ENCODE peak calls at places on chromosomes 11 and 22, in six cellular contexts. Y is GM10248, B is hepatocyte, O is cardiac muscle cell, J is mucosa of descending colon, Q is astrocyte of the spinal cord. P is an unnamed sample.

GRCh38 chr22:21646608-21647590 is 4.8 kb downstream of the SDF2L1 start:
- DNase-seq in Y (peak; percentile 76), B (peak; percentile 89), O (peak; percentile 86), J (no peak), Q (peak; percentile 75), P (peak; percentile 87)

GRCh38 chr22:42863349-42863911 is 6.4 kb upstream of the ARFGAP3 start:
- DNase-seq in Y (no peak), B (no peak), O (peak; percentile 74), J (no peak), Q (peak; percentile 95), P (peak; percentile 47)

GRCh38 chr11:100876826-100877545 is 189.9 kb downstream of the ARHGAP42 start:
- DNase-seq in Y (peak; percentile 22), B (peak; percentile 27), O (peak; percentile 96), J (no peak), Q (peak; percentile 99), P (peak; percentile 47)

GRCh38 chr11:114666760-114667159 is 11.6 kb upstream of the NXPE2 start:
- DNase-seq in Y (no peak), B (no peak), O (no peak), J (no peak), Q (no peak), P (no peak)

GRCh38 chr11:134330611-134331564 is 900 bp upstream of the GLB1L2 start:
- DNase-seq in Y (no peak), B (no peak), O (no peak), J (no peak), Q (no peak), P (no peak)

GRCh38 chr11:94873910-94874575 is 99.3 kb downstream of the CWC15 start:
- DNase-seq in Y (no peak), B (no peak), O (peak; percentile 21), J (no peak), Q (peak; percentile 29), P (no peak)

GRCh38 chr11:35185696-35186095 is 46.7 kb downstream of the CD44 start:
- DNase-seq in Y (no peak), B (no peak), O (peak; percentile 70), J (no peak), Q (no peak), P (no peak)

GRCh38 chr11:111088872-111089271 is 156.7 kb upstream of the POU2AF2 start:
- DNase-seq in Y (no peak), B (no peak), O (no peak), J (no peak), Q (no peak), P (no peak)

GRCh38 chr11:80163011-80163410 is 722.2 kb upstream of the TENM4 start:
- DNase-seq in Y (no peak), B (peak; percentile 70), O (peak; percentile 54), J (no peak), Q (peak; percentile 69), P (peak; percentile 68)

GRCh38 chr22:44351685-44352377 is 39.1 kb upstream of the SHISAL1 start:
- DNase-seq in Y (no peak), B (peak; percentile 82), O (peak; percentile 91), J (peak; percentile 44), Q (peak; percentile 92), P (peak; percentile 95)

GRCh38 chr22:36194971-36195370 is 6.6 kb downstream of the APOL4 start:
- DNase-seq in Y (peak; percentile 45), B (peak; percentile 82), O (peak; percentile 84), J (no peak), Q (peak; percentile 70), P (peak; percentile 45)

GRCh38 chr11:44622721-44623258 is 57.3 kb downstream of the CD82 start:
- DNase-seq in Y (peak; percentile 8), B (peak; percentile 3), O (no peak), J (no peak), Q (no peak), P (no peak)

GRCh38 chr11:2095542-2095941 is 43.6 kb downstream of the IGF2 start:
- DNase-seq in Y (no peak), B (no peak), O (no peak), J (no peak), Q (no peak), P (no peak)

GRCh38 chr22:46528121-46528610 is 9.3 kb downstream of the CELSR1 start:
- DNase-seq in Y (no peak), B (peak; percentile 82), O (peak; percentile 92), J (no peak), Q (peak; percentile 68), P (peak; percentile 98)

GRCh38 chr11:34631737-34632104 is 10.8 kb downstream of the EHF start:
- DNase-seq in Y (no peak), B (no peak), O (no peak), J (no peak), Q (no peak), P (no peak)

GRCh38 chr22:27431896-27432295 is 369.7 kb downstream of the MN1 start:
- DNase-seq in Y (no peak), B (no peak), O (no peak), J (no peak), Q (no peak), P (no peak)

GRCh38 chr11:128709402-128709801 is 15.5 kb downstream of the FLI1 start:
- DNase-seq in Y (no peak), B (no peak), O (peak; percentile 99), J (no peak), Q (peak; percentile 95), P (peak; percentile 89)

GRCh38 chr11:114440121-114440860 is 1.0 kb downstream of the REXO2 start:
- DNase-seq in Y (no peak), B (peak; percentile 42), O (peak; percentile 41), J (no peak), Q (no peak), P (no peak)

GRCh38 chr11:64013141-64013896 is 22.4 kb upstream of the FLRT1 start:
- DNase-seq in Y (no peak), B (no peak), O (no peak), J (no peak), Q (no peak), P (no peak)

GRCh38 chr11:95544095-95544795 is 245.3 kb downstream of the FAM76B start:
- DNase-seq in Y (no peak), B (no peak), O (no peak), J (no peak), Q (no peak), P (peak; percentile 5)

GRCh38 chr11:102486584-102486983 is 34.0 kb upstream of the TMEM123 start:
- DNase-seq in Y (no peak), B (no peak), O (no peak), J (no peak), Q (no peak), P (no peak)

GRCh38 chr22:30178180-30179126 is 68.1 kb downstream of the LIF start:
- DNase-seq in Y (no peak), B (no peak), O (no peak), J (no peak), Q (peak; percentile 18), P (peak; percentile 16)

GRCh38 chr11:1384206-1384965 is 5.3 kb upstream of the BRSK2 start:
- DNase-seq in Y (no peak), B (no peak), O (no peak), J (no peak), Q (no peak), P (no peak)

GRCh38 chr11:31236052-31236652 is 133.4 kb downstream of the DCDC1 start:
- DNase-seq in Y (no peak), B (no peak), O (peak; percentile 28), J (no peak), Q (peak; percentile 10), P (peak; percentile 24)

GRCh38 chr11:120751550-120751949 is 240.0 kb downstream of the GRIK4 start:
- DNase-seq in Y (peak; percentile 6), B (no peak), O (no peak), J (no peak), Q (no peak), P (no peak)

GRCh38 chr22:38218661-38219331 is 17.0 kb downstream of the MAFF start:
- DNase-seq in Y (no peak), B (peak; percentile 93), O (peak; percentile 95), J (peak; percentile 91), Q (peak; percentile 94), P (peak; percentile 93)

GRCh38 chr11:4495487-4495886 is 13.0 kb downstream of the OR52K1 start:
- DNase-seq in Y (no peak), B (peak; percentile 41), O (peak; percentile 29), J (no peak), Q (no peak), P (no peak)

GRCh38 chr11:67463680-67464410 is 5.2 kb downstream of the TMEM134 start:
- DNase-seq in Y (no peak), B (no peak), O (no peak), J (peak; percentile 86), Q (no peak), P (peak; percentile 91)

DNA sequence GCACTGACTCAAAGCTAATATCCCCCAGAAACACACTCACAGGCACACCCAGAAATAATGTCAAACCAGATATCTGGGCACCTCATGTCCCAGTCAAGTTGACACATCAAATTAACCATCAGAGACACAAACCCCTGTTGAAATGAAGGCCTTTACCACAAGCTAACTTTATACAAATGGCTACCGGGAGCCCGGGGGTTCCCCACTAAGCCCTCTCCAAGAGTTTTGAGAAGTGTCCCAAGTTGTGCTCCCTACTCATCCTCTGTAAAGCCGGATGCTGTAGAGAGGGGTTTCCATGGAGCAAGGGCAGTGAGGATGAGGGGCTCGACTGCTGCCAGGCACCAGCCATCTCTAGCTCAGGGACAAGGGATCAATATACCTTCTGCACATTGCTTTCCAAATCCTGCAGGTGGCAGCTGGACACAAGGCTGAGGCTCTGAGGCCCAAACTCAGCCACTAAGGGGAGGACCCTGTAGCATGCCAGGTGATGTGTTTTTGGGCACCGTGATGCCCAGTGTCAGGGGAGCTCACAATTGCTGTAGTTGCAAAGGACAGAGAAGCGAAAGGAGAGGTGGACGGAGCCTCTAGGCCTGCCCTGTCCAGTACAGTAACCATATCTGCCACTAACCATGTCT is 145.7 kb downstream of the TTC17 start:
- DNase-seq in Y (peak; percentile 51), B (no peak), O (peak; percentile 25), J (no peak), Q (no peak), P (peak; percentile 42)
- TF ChIP-seq CTCF in Y (peak; percentile 48), B (peak; percentile 33), O (peak; percentile 30), J (no peak), Q (peak; percentile 33), P (peak; percentile 41)

DNA sequence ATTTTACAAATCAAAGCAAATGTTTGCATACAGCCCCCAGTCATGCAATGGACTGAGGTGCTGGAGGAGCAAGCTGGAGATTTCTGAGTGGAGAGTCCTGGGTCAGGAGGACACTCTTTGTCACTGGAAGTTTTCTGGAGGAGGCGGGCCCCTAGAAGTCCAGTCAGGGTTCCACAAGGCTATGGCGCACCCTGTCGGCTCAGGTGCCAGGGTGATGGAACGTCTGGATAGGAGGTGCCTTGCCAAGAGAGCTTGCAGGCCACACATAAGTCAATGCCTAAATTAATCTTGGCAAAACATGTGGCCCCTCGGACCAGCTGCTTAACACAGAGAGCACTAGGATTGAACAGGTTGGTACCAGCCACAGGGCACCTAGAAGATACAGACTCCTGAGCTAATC is 174.7 kb upstream of the CADM1 start:
- DNase-seq in Y (no peak), B (peak; percentile 39), O (peak; percentile 16), J (no peak), Q (no peak), P (no peak)
- TF ChIP-seq CTCF in Y (no peak), B (no peak), O (no peak), J (peak; percentile 11), Q (no peak), P (no peak)

DNA sequence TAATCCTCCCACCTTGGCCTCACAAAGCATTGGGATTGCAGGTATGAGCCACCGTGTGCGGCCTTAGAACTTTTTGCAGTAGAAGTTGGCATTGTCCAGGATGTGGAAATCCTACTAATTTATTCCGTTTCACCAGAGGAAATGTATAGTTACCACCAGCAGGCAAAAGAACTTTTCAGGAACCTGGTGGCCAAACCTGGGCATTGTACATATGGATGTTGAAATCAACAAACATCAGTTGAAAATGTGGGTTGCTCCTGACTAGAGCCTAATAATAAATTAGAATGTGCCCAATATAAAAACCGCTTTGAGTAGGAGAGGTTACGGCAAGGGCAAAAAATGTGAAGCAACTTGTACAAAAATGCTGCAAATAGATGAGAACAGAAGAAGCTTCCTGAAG is 40.7 kb upstream of the XBP1 start:
- DNase-seq in Y (no peak), B (no peak), O (no peak), J (no peak), Q (no peak), P (no peak)
- TF ChIP-seq CTCF in Y (no peak), B (no peak), O (no peak), J (no peak), Q (no peak), P (no peak)

GRCh38 chr11:132448334-132448995 is 1078.0 kb downstream of the NTM start:
- DNase-seq in Y (no peak), B (no peak), O (no peak), J (no peak), Q (peak; percentile 10), P (no peak)
- TF ChIP-seq CTCF in Y (no peak), B (no peak), O (no peak), J (no peak), Q (no peak), P (no peak)

P was measured in MCF 10A.